ENCODE peak calls at places on chromosomes 3 and 15, in ten cellular contexts. O, B, T, H, W, N, X, F, J and Q are unnamed samples. For H3K4me1, the result is how much of the 10 kb centered on the place peaks cover.

GRCh38 chr3:179603831-179604230 is 607 bp downstream of the MRPL47 start:
- DNase-seq in O (no peak), B (no peak), T (no peak), H (no peak), W (no peak), N (no peak), X (no peak), F (no peak), J (peak), Q (no peak)

GRCh38 chr3:162492446-162493081 is 996.0 kb downstream of the OTOL1 start:
- DNase-seq in O (no peak), B (no peak), T (no peak), H (no peak), W (no peak), N (no peak), X (no peak), F (no peak), J (peak), Q (no peak)

GRCh38 chr3:197791120-197792018 is at the start of gene LRCH3:
- DNase-seq in O (peak), B (peak), T (peak), H (peak), W (peak), N (no peak), X (peak), F (peak), J (peak), Q (peak)

GRCh38 chr3:161689699-161690098 is 193.1 kb downstream of the OTOL1 start:
- DNase-seq in O (no peak), B (no peak), T (no peak), H (no peak), W (no peak), N (no peak), X (no peak), F (no peak), J (no peak), Q (no peak)

GRCh38 chr15:68735610-68736009 is 85.1 kb downstream of the ANP32A start:
- DNase-seq in O (no peak), B (no peak), T (no peak), H (no peak), W (no peak), N (no peak), X (no peak), F (no peak), J (no peak), Q (no peak)

GRCh38 chr3:126518779-126519177 is 1.2 kb upstream of the UROC1 start:
- DNase-seq in O (no peak), B (no peak), T (no peak), H (no peak), W (no peak), N (no peak), X (no peak), F (no peak), J (no peak), Q (no peak)

GRCh38 chr3:125137432-125138033 is 75.0 kb downstream of the SLC12A8 start:
- DNase-seq in O (no peak), B (no peak), T (no peak), H (no peak), W (no peak), N (no peak), X (no peak), F (no peak), J (peak), Q (no peak)

GRCh38 chr3:127485396-127486170 is 105.0 kb downstream of the TPRA1 start:
- DNase-seq in O (no peak), B (no peak), T (no peak), H (peak), W (no peak), N (no peak), X (no peak), F (no peak), J (no peak), Q (no peak)

GRCh38 chr3:44988073-44988472 is 12.0 kb downstream of the EXOSC7 start:
- DNase-seq in O (no peak), B (no peak), T (no peak), H (no peak), W (no peak), N (no peak), X (peak), F (no peak), J (no peak), Q (no peak)

GRCh38 chr3:44991326-44991725 is 15.3 kb downstream of the EXOSC7 start:
- DNase-seq in O (no peak), B (no peak), T (no peak), H (no peak), W (no peak), N (no peak), X (no peak), F (no peak), J (no peak), Q (no peak)

GRCh38 chr3:44987318-44987717 is 11.3 kb downstream of the EXOSC7 start:
- DNase-seq in O (no peak), B (peak), T (no peak), H (no peak), W (no peak), N (no peak), X (no peak), F (no peak), J (no peak), Q (no peak)

GRCh38 chr3:44989636-44990373 is 13.8 kb downstream of the EXOSC7 start:
- DNase-seq in O (no peak), B (no peak), T (no peak), H (no peak), W (no peak), N (no peak), X (no peak), F (no peak), J (no peak), Q (no peak)

DNA sequence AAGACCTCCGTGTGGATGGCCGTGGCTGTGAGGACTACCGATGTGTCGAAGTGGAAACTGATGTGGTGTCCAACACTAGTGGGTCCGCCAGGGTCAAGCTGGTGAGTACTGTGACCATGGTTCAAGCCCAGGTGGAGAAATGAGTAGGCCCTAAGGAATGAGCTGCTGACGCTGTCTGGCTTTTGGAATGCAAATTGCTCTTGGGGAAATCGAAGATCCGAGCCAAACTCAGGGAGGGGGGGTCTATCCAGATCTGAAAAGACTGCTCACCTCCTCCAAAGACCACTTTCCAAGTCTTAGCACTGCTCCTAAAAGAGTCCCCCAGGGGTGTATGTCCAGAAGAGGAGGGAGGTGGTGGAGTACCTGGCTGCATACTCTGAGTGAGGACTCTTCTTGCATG is 13.1 kb downstream of the EXOSC7 start:
- DNase-seq in O (no peak), B (no peak), T (no peak), H (no peak), W (no peak), N (no peak), X (peak), F (no peak), J (peak), Q (no peak)
- H3K4me1 ChIP-seq in O (under half), B (under half), T (under half), H (under half), W (under half), N (under half), X (under half), F (under half), J (under half), Q (under half)

GRCh38 chr3:11774296-11774877 is 72.3 kb downstream of the TAMM41 start:
- DNase-seq in O (peak), B (peak), T (no peak), H (peak), W (peak), N (no peak), X (peak), F (peak), J (peak), Q (peak)
- TF ChIP-seq CTCF in O (peak), B (peak), T (no peak), H (peak), W (no peak), N (peak), X (peak), F (peak), J (peak), Q (peak)

GRCh38 chr15:88628018-88628673 is 7.0 kb downstream of the AEN start:
- DNase-seq in O (no peak), B (no peak), T (no peak), H (no peak), W (peak), N (no peak), X (no peak), F (no peak), J (no peak), Q (no peak)
- H3K4me1 ChIP-seq in O (under half), B (under half), T (half or more), H (under half), W (under half), N (under half), X (under half), F (under half), J (under half), Q (under half)

DNA sequence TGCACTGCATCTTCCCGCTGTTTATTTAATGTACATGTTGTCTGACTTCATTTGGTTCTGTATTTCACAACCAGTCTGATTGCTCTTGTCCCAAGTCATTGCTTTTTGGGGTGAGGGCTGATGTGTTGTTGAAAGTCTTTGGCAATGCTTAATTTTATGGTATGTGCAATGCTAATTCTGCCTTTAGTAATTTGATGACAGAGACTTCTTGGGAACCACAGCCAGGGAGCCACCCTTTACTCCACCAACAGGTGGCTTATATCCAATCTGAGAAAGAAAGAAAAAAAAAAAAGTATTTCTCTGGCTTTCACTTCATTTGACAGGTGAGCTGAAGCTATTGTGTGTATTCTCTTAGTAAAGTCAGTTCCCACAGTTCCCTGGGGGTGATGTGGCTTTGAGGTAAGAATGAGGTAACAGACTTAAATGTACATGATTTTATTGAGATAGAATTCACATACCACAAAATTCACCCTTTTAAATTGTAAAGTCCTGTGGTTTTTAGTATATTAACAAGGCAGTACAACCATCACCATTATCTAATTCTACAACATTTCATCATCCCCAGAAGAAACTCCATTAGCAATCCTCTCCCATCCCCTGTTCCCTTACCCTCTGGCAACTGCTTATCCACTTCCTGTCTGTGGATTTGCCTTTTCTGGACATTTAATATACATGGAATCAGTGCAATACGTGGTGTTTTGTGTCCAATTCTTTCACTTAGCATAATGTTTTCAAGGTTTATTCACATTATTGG is 97.3 kb downstream of the SLCO3A1 start:
- DNase-seq in O (no peak), B (no peak), T (peak), H (no peak), W (no peak), N (no peak), X (no peak), F (no peak), J (peak), Q (no peak)
- TF ChIP-seq CTCF in O (no peak), B (no peak), T (peak), H (no peak), W (no peak), N (no peak), X (peak), F (no peak), J (peak), Q (no peak)

DNA sequence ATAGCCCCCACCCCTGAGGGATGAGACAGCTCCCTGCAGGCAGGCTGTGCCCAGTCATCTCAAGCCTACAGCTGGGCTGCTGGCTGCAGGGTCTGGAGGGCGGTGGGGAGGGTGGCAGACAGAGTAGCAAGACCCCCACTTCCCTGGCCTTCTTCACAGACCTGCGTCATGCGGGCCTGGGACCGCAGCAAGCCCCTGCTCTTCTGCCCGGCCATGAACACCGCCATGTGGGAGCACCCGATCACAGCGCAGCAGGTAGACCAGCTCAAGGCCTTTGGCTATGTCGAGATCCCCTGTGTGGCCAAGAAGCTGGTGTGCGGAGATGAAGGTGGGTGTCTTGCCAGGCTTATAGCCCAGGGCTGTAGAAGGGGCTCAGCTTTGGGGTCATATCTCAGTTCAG is 25.0 kb downstream of the PPCDC start:
- DNase-seq in O (no peak), B (no peak), T (no peak), H (no peak), W (peak), N (no peak), X (no peak), F (no peak), J (no peak), Q (no peak)
- H3K4me1 ChIP-seq in O (under half), B (half or more), T (half or more), H (under half), W (under half), N (under half), X (under half), F (half or more), J (under half), Q (under half)

GRCh38 chr3:15486979-15487378 is 34.5 kb downstream of the COLQ start:
- DNase-seq in O (no peak), B (no peak), T (no peak), H (no peak), W (no peak), N (no peak), X (no peak), F (no peak), J (no peak), Q (no peak)
- TF ChIP-seq CTCF in O (no peak), B (no peak), T (no peak), H (no peak), W (no peak), N (no peak), X (no peak), F (no peak), J (no peak), Q (no peak)

GRCh38 chr15:76341366-76342045 is 4.9 kb downstream of the ISL2 start:
- DNase-seq in O (no peak), B (no peak), T (no peak), H (no peak), W (peak), N (no peak), X (peak), F (peak), J (no peak), Q (peak)
- H3K4me1 ChIP-seq in O (under half), B (under half), T (under half), H (under half), W (under half), N (under half), X (half or more), F (half or more), J (under half), Q (under half)

GRCh38 chr3:122024800-122025199 is 2.8 kb upstream of the ILDR1 start:
- DNase-seq in O (no peak), B (no peak), T (no peak), H (no peak), W (no peak), N (no peak), X (no peak), F (no peak), J (no peak), Q (no peak)

GRCh38 chr3:122021037-122021436 is 1.0 kb downstream of the ILDR1 start:
- DNase-seq in O (no peak), B (no peak), T (no peak), H (no peak), W (no peak), N (no peak), X (no peak), F (no peak), J (no peak), Q (no peak)

GRCh38 chr3:122025296-122025695 is 3.2 kb upstream of the ILDR1 start:
- DNase-seq in O (no peak), B (no peak), T (peak), H (no peak), W (no peak), N (no peak), X (no peak), F (no peak), J (no peak), Q (no peak)

GRCh38 chr3:122021811-122022401 is at the start of gene ILDR1:
- DNase-seq in O (peak), B (no peak), T (peak), H (peak), W (peak), N (no peak), X (peak), F (peak), J (no peak), Q (no peak)

GRCh38 chr3:122023335-122023734 is 1.3 kb upstream of the ILDR1 start:
- DNase-seq in O (no peak), B (no peak), T (no peak), H (no peak), W (no peak), N (no peak), X (peak), F (no peak), J (no peak), Q (no peak)
- TF ChIP-seq CTCF in O (no peak), B (no peak), T (no peak), H (no peak), W (no peak), N (no peak), X (peak), F (no peak), J (no peak), Q (no peak)